ENCODE peak calls at places on chromosomes 12 and 14, in five cellular contexts. X is T-helper 1 cell; I is activated T-cell treated with anti-CD3 and anti-CD28 coated beads, Interleukin-2, amount 50 U/mL, for 1 hour; D is iris pigment epithelial cell; W is NCI-H1694. A is an unnamed sample.

GRCh38 chr14:64942531-64943111 is at the start of gene GPX2:
- DNase-seq in I (no peak), D (no peak), X (no peak), W (no peak), A (no peak)

GRCh38 chr12:63302269-63302940 is 151.4 kb upstream of the AVPR1A start:
- DNase-seq in I (no peak), X (no peak), W (no peak), D (peak), A (no peak)

GRCh38 chr12:13099066-13099909 is 4.2 kb downstream of the GSG1 start:
- DNase-seq in I (no peak), X (no peak), D (no peak), W (no peak), A (no peak)

GRCh38 chr12:25502071-25502555 is 51.0 kb downstream of the LMNTD1 start:
- DNase-seq in W (no peak), X (no peak), I (no peak), D (no peak), A (no peak)

GRCh38 chr12:111780166-111780565 is 13.4 kb downstream of the ALDH2 start:
- DNase-seq in W (no peak), X (no peak), I (no peak), D (no peak), A (no peak)

GRCh38 chr12:120093592-120094355 is 22.8 kb downstream of the RAB35 start:
- DNase-seq in I (no peak), X (no peak), W (no peak), D (no peak), A (no peak)

GRCh38 chr12:78483767-78484315 is 380.7 kb upstream of the SYT1 start:
- DNase-seq in D (no peak), W (no peak), X (no peak), I (no peak), A (no peak)

GRCh38 chr12:97643961-97644360 is 181.4 kb downstream of the RMST start:
- DNase-seq in D (no peak), W (no peak), X (no peak), I (no peak), A (no peak)

GRCh38 chr12:6165418-6165817 is 34.8 kb upstream of the CD9 start:
- DNase-seq in W (no peak), D (no peak), I (no peak), X (no peak), A (no peak)

GRCh38 chr14:69312608-69313007 is 52.6 kb downstream of the GALNT16 start:
- DNase-seq in X (no peak), I (no peak), D (no peak), W (no peak), A (no peak)

GRCh38 chr14:61813101-61813596 is 50.9 kb downstream of the SNAPC1 start:
- DNase-seq in X (no peak), I (no peak), D (no peak), W (no peak), A (no peak)

GRCh38 chr12:95646781-95647184 is 95.5 kb upstream of the USP44 start:
- DNase-seq in I (no peak), W (no peak), X (no peak), D (peak), A (no peak)

GRCh38 chr12:32450363-32450762 is 51.0 kb downstream of the FGD4 start:
- DNase-seq in D (no peak), X (no peak), W (no peak), I (no peak), A (no peak)

GRCh38 chr14:102754370-102755262 is 22.6 kb upstream of the TRAF3 start:
- DNase-seq in X (no peak), I (no peak), D (no peak), W (no peak), A (no peak)